ENCODE peak calls at places on chromosomes 6 and 20, in five cellular contexts. Q, V, O, X and B are unnamed samples.

GRCh38 chr6:30685157-30685976 is 1.1 kb downstream of the PPP1R18 start:
- DNase-seq in X (no peak), O (no peak), V (no peak), Q (no peak), B (no peak)

GRCh38 chr6:119096683-119097310 is 18.3 kb upstream of the FAM184A start:
- DNase-seq in Q (peak; percentile 58), O (peak; percentile 83), V (no peak), X (no peak), B (no peak)

GRCh38 chr6:46010270-46010669 is 5.4 kb downstream of the CLIC5 start:
- DNase-seq in X (no peak), O (no peak), V (no peak), Q (no peak), B (no peak)

GRCh38 chr6:161242779-161243693 is 30.8 kb downstream of the AGPAT4 start:
- DNase-seq in X (peak; percentile 91), Q (no peak), V (no peak), O (no peak), B (no peak)

GRCh38 chr6:116406678-116407345 is 36.1 kb downstream of the DSE start:
- DNase-seq in X (no peak), Q (no peak), O (no peak), V (no peak), B (no peak)

GRCh38 chr6:5851261-5851757 is 155.4 kb downstream of the NRN1 start:
- DNase-seq in O (peak; percentile 35), Q (peak; percentile 36), X (peak; percentile 86), V (no peak), B (peak; percentile 61)

GRCh38 chr6:28867078-28867414 is 56.7 kb downstream of the TRIM27 start:
- DNase-seq in V (no peak), O (no peak), X (peak; percentile 12), Q (no peak), B (no peak)

GRCh38 chr6:83183082-83183828 is 9.8 kb downstream of the PGM3 start:
- DNase-seq in O (no peak), X (peak; percentile 77), V (no peak), Q (no peak), B (no peak)

GRCh38 chr6:48429021-48429420 is 318.0 kb upstream of the PTCHD4 start:
- DNase-seq in Q (no peak), O (no peak), V (no peak), X (no peak), B (no peak)

GRCh38 chr6:168916576-168917207 is 337.0 kb downstream of the THBS2 start:
- DNase-seq in X (peak; percentile 76), Q (no peak), V (no peak), O (peak; percentile 19), B (no peak)

GRCh38 chr20:58058421-58059140 is 169.9 kb downstream of the ANKRD60 start:
- DNase-seq in O (no peak), V (no peak), X (no peak), Q (no peak), B (no peak)

GRCh38 chr6:165728196-165728595 is 65.2 kb upstream of the PDE10A start:
- DNase-seq in Q (no peak), O (no peak), X (no peak), V (no peak), B (no peak)

GRCh38 chr20:25275813-25276532 is 28.1 kb downstream of the PYGB start:
- DNase-seq in O (peak; percentile 14), Q (peak; percentile 1), V (no peak), X (no peak), B (no peak)

GRCh38 chr6:36660771-36661471 is 17.6 kb upstream of the CDKN1A start:
- DNase-seq in V (no peak), X (peak; percentile 86), O (peak; percentile 68), Q (peak; percentile 49), B (no peak)

GRCh38 chr6:49549691-49550412 is 616 bp upstream of the C6orf141 start:
- DNase-seq in O (no peak), Q (no peak), X (no peak), V (no peak), B (no peak)

GRCh38 chr20:6058684-6059295 is 4.9 kb upstream of the LRRN4 start:
- DNase-seq in O (no peak), X (no peak), V (no peak), Q (no peak), B (no peak)

GRCh38 chr6:151067684-151068596 is 171.8 kb upstream of the AKAP12 start:
- DNase-seq in V (no peak), Q (no peak), X (peak; percentile 69), O (peak; percentile 69), B (no peak)

GRCh38 chr6:31771992-31772358 is 5.2 kb downstream of the VWA7 start:
- DNase-seq in X (no peak), O (no peak), Q (no peak), V (no peak), B (no peak)

GRCh38 chr20:13858496-13859270 is 73.9 kb downstream of the NDUFAF5 start:
- DNase-seq in V (no peak), X (no peak), O (no peak), Q (no peak), B (no peak)

GRCh38 chr20:4602297-4602631 is 119.4 kb upstream of the PRND start:
- DNase-seq in V (no peak), Q (no peak), X (peak; percentile 30), O (no peak), B (no peak)

GRCh38 chr6:158379336-158379735 is 67.1 kb downstream of the TULP4 start:
- DNase-seq in O (no peak), X (no peak), Q (no peak), V (no peak), B (no peak)

GRCh38 chr6:149130093-149130872 is 187.2 kb upstream of the TAB2 start:
- DNase-seq in Q (peak; percentile 42), V (no peak), O (no peak), X (no peak), B (no peak)

GRCh38 chr6:32113386-32114352 is 4.5 kb upstream of the TNXB start:
- DNase-seq in X (peak; percentile 93), V (no peak), O (peak; percentile 86), Q (peak; percentile 73), B (no peak)

GRCh38 chr6:148379481-148379880 is 36.8 kb downstream of the SASH1 start:
- DNase-seq in Q (no peak), O (no peak), V (no peak), X (no peak), B (no peak)

GRCh38 chr6:105097288-105097687 is 82.5 kb downstream of the POPDC3 start:
- DNase-seq in V (no peak), Q (peak; percentile 82), X (no peak), O (no peak), B (no peak)

GRCh38 chr6:1378224-1379025 is 11.0 kb upstream of the FOXF2 start:
- DNase-seq in V (no peak), Q (no peak), O (no peak), X (peak; percentile 60), B (no peak)

GRCh38 chr6:43488667-43489276 is 11.4 kb downstream of the TJAP1 start:
- DNase-seq in V (no peak), Q (no peak), X (peak; percentile 28), O (no peak), B (no peak)

GRCh38 chr6:81515562-81516453 is 236.7 kb downstream of the TENT5A start:
- DNase-seq in X (peak; percentile 59), O (no peak), V (no peak), Q (no peak), B (no peak)

GRCh38 chr20:37354210-37355195 is 8.6 kb downstream of the SRC start:
- DNase-seq in V (no peak), Q (peak; percentile 70), X (no peak), O (no peak), B (no peak)

GRCh38 chr6:43759157-43759925 is 10.7 kb upstream of the VEGFA start:
- DNase-seq in O (peak; percentile 11), X (no peak), V (no peak), Q (no peak), B (no peak)

GRCh38 chr20:40689100-40689942 is at the start of gene MAFB:
- DNase-seq in Q (peak; percentile 91), X (peak; percentile 99), O (peak; percentile 95), V (peak; percentile 86), B (no peak)

GRCh38 chr6:155314773-155315515 is 660 bp upstream of the TFB1M start:
- DNase-seq in O (peak; percentile 56), X (peak; percentile 56), Q (peak; percentile 56), V (no peak), B (peak; percentile 12)

GRCh38 chr6:1136415-1136774 is 175.5 kb upstream of the FOXQ1 start:
- DNase-seq in Q (no peak), X (peak; percentile 90), O (no peak), V (no peak), B (no peak)

GRCh38 chr20:57078101-57078500 is 188.3 kb downstream of the BMP7 start:
- DNase-seq in V (no peak), Q (no peak), O (no peak), X (no peak), B (no peak)

GRCh38 chr6:123526128-123526527 is 110.6 kb downstream of the TRDN start:
- DNase-seq in Q (no peak), O (no peak), X (no peak), V (no peak), B (no peak)

GRCh38 chr20:47191074-47191673 is 165.3 kb downstream of the ZMYND8 start:
- DNase-seq in O (no peak), X (no peak), Q (no peak), V (no peak), B (no peak)

GRCh38 chr6:79127660-79128059 is 49.6 kb upstream of the PHIP start:
- DNase-seq in X (no peak), O (no peak), Q (no peak), V (no peak), B (no peak)

GRCh38 chr6:90080876-90081464 is 186.7 kb downstream of the GJA10 start:
- DNase-seq in Q (no peak), O (no peak), V (no peak), X (no peak), B (peak; percentile 56)